ENCODE peak calls at places on chromosomes 16 and 17, in five cellular contexts. P is mesothelial cell of epicardium, L is HTR-8/SVneo, S is K562, Y is T-cell. X is an unnamed sample.

GRCh38 chr17:57357830-57358426 is 101.6 kb downstream of the MSI2 start:
- DNase-seq in P (no peak), L (no peak), S (no peak), Y (no peak), X (no peak)

GRCh38 chr16:9311303-9311954 is 220.0 kb downstream of the HAPSTR1 start:
- DNase-seq in P (no peak), L (no peak), S (no peak), Y (no peak), X (no peak)

GRCh38 chr17:81120149-81120484 is 45.2 kb upstream of the PVALEF start:
- DNase-seq in P (no peak), L (no peak), S (no peak), Y (no peak), X (no peak)

GRCh38 chr16:81657731-81658130 is 121.4 kb upstream of the PLCG2 start:
- DNase-seq in P (no peak), L (no peak), S (no peak), Y (no peak), X (no peak)

GRCh38 chr17:4074831-4075495 is 67.9 kb downstream of the ZZEF1 start:
- DNase-seq in P (no peak), L (peak), S (peak), Y (no peak), X (peak)

GRCh38 chr17:3401786-3402185 is 3.6 kb upstream of the OR1E1 start:
- DNase-seq in P (no peak), L (no peak), S (no peak), Y (no peak), X (no peak)

GRCh38 chr16:58009856-58010416 is 8.7 kb downstream of the USB1 start:
- DNase-seq in P (no peak), L (no peak), S (no peak), Y (no peak), X (no peak)

GRCh38 chr17:37088459-37088858 is 139.7 kb downstream of the AATF start:
- DNase-seq in P (no peak), L (no peak), S (no peak), Y (peak), X (no peak)

GRCh38 chr16:3173892-3174617 is 13.9 kb upstream of the OR1F1 start:
- DNase-seq in P (no peak), L (no peak), S (peak), Y (no peak), X (peak)

GRCh38 chr16:57778658-57779057 is 23.6 kb downstream of the KIFC3 start:
- DNase-seq in P (no peak), L (no peak), S (no peak), Y (no peak), X (no peak)

GRCh38 chr16:1975432-1976215 is 3.8 kb downstream of the TBL3 start:
- DNase-seq in P (no peak), L (no peak), S (no peak), Y (no peak), X (no peak)

GRCh38 chr16:5350118-5350517 is 252.5 kb upstream of the EEF2KMT start:
- DNase-seq in P (no peak), L (no peak), S (no peak), Y (no peak), X (no peak)

GRCh38 chr17:15414502-15415348 is 52.7 kb downstream of the CDRT4 start:
- DNase-seq in P (no peak), L (no peak), S (no peak), Y (no peak), X (no peak)

GRCh38 chr17:37483311-37484039 is 6.2 kb upstream of the DUSP14 start:
- DNase-seq in P (no peak), L (peak), S (peak), Y (no peak), X (no peak)

GRCh38 chr17:82222816-82223215 is 6.0 kb upstream of the SLC16A3 start:
- DNase-seq in P (no peak), L (no peak), S (no peak), Y (no peak), X (no peak)

GRCh38 chr17:76083536-76083935 is 4.6 kb downstream of the ZACN start:
- DNase-seq in P (no peak), L (no peak), S (no peak), Y (no peak), X (no peak)

GRCh38 chr16:4136229-4136813 is 20.1 kb upstream of the ADCY9 start:
- DNase-seq in P (no peak), L (no peak), S (no peak), Y (no peak), X (peak)

GRCh38 chr17:67476787-67477335 is 99.8 kb downstream of the PITPNC1 start:
- DNase-seq in P (no peak), L (no peak), S (no peak), Y (no peak), X (no peak)

GRCh38 chr17:61599608-61600007 is 8.6 kb upstream of the NACA2 start:
- DNase-seq in P (no peak), L (no peak), S (no peak), Y (no peak), X (no peak)

GRCh38 chr16:84056933-84057332 is 14.3 kb upstream of the SLC38A8 start:
- DNase-seq in P (no peak), L (no peak), S (no peak), Y (no peak), X (no peak)

GRCh38 chr17:77071925-77072490 is 68.8 kb upstream of the SEC14L1 start:
- DNase-seq in P (no peak), L (no peak), S (no peak), Y (no peak), X (no peak)

GRCh38 chr17:61247438-61247837 is 152.2 kb upstream of the TBX2 start:
- DNase-seq in P (no peak), L (no peak), S (no peak), Y (no peak), X (peak)

GRCh38 chr17:47802341-47803022 is 19.1 kb downstream of the OSBPL7 start:
- DNase-seq in P (no peak), L (peak), S (peak), Y (peak), X (peak)

GRCh38 chr17:68707032-68707431 is 105.9 kb upstream of the FAM20A start:
- DNase-seq in P (no peak), L (peak), S (no peak), Y (no peak), X (no peak)

GRCh38 chr16:12661656-12662172 is 142.0 kb downstream of the CPPED1 start:
- DNase-seq in P (peak), L (no peak), S (peak), Y (no peak), X (peak)

GRCh38 chr17:75245011-75245410 is 16.4 kb downstream of the GGA3 start:
- DNase-seq in P (no peak), L (no peak), S (peak), Y (no peak), X (no peak)

GRCh38 chr17:63675607-63676539 is 24.1 kb downstream of the LIMD2 start:
- DNase-seq in P (peak), L (peak), S (peak), Y (no peak), X (peak)

GRCh38 chr16:85151603-85152413 is 39.5 kb upstream of the CIBAR2 start:
- DNase-seq in P (no peak), L (peak), S (peak), Y (no peak), X (peak)

GRCh38 chr17:40534431-40535189 is 30.7 kb downstream of the CCR7 start:
- DNase-seq in P (no peak), L (no peak), S (peak), Y (no peak), X (no peak)

GRCh38 chr16:66359811-66360608 is 6.5 kb upstream of the CDH5 start:
- DNase-seq in P (no peak), L (no peak), S (no peak), Y (no peak), X (no peak)

GRCh38 chr16:22188595-22189442 is 17.3 kb upstream of the EEF2K start:
- DNase-seq in P (peak), L (peak), S (peak), Y (peak), X (peak)

GRCh38 chr16:30895592-30896202 is 717 bp upstream of the CTF1 start:
- DNase-seq in P (no peak), L (no peak), S (peak), Y (no peak), X (no peak)

GRCh38 chr17:30554839-30555751 is 77.9 kb downstream of the GOSR1 start:
- DNase-seq in P (peak), L (no peak), S (peak), Y (no peak), X (no peak)

GRCh38 chr17:79997004-79997673 is 38.5 kb downstream of the TBC1D16 start:
- DNase-seq in P (no peak), L (no peak), S (no peak), Y (peak), X (no peak)

GRCh38 chr16:81808933-81809480 is 29.9 kb downstream of the PLCG2 start:
- DNase-seq in P (no peak), L (no peak), S (no peak), Y (no peak), X (no peak)

GRCh38 chr16:30377812-30378235 is 3.2 kb downstream of the MYL11 start:
- DNase-seq in P (peak), L (peak), S (peak), Y (peak), X (peak)

GRCh38 chr17:10127819-10128375 is 70.5 kb downstream of the GAS7 start:
- DNase-seq in P (peak), L (peak), S (no peak), Y (no peak), X (no peak)